ENCODE peak calls at places on chromosomes 7 and 10, in seven cellular contexts. U is WTC11, E is NCI-H2171 treated with DMSO at 0.1 percent for 48 hours, C is right lobe of liver, O is caudate nucleus, L is GM23248, D is ELR. N is an unnamed sample.

GRCh38 chr7:30226593-30227268 is 57.7 kb upstream of the ZNRF2 start:
- DNase-seq in D (peak; percentile 43), O (no peak), C (peak; percentile 66), L (no peak), E (peak; percentile 73), U (peak; percentile 66), N (no peak)

GRCh38 chr10:79025113-79025832 is 43.5 kb upstream of the ZMIZ1 start:
- DNase-seq in L (no peak), O (no peak), U (no peak), C (no peak), E (peak; percentile 72), D (no peak), N (no peak)

GRCh38 chr10:78177013-78177370 is 143.3 kb downstream of the RPS24 start:
- DNase-seq in U (no peak), O (peak; percentile 75), C (no peak), D (no peak), L (no peak), E (no peak), N (no peak)

GRCh38 chr7:74217455-74218342 is 7.9 kb downstream of the LAT2 start:
- DNase-seq in O (no peak), U (no peak), L (peak; percentile 12), D (peak; percentile 45), E (peak; percentile 37), C (no peak), N (no peak)

GRCh38 chr7:153507885-153508284 is 544.3 kb upstream of the DPP6 start:
- DNase-seq in U (no peak), D (no peak), C (no peak), O (no peak), L (no peak), E (no peak), N (no peak)

GRCh38 chr10:2232479-2232878 is 495.2 kb upstream of the ADARB2 start:
- DNase-seq in L (no peak), D (no peak), E (no peak), C (no peak), O (no peak), U (no peak), N (no peak)

GRCh38 chr10:11186330-11186729 is 168.7 kb downstream of the CELF2 start:
- DNase-seq in D (no peak), E (no peak), L (no peak), O (no peak), U (no peak), C (no peak), N (no peak)

GRCh38 chr7:28041508-28042314 is 138.9 kb downstream of the JAZF1 start:
- DNase-seq in D (peak; percentile 98), U (no peak), O (no peak), C (no peak), L (peak; percentile 93), E (no peak), N (peak; percentile 62)

GRCh38 chr7:55052081-55052480 is 33.3 kb downstream of the EGFR start:
- DNase-seq in E (no peak), C (no peak), L (peak; percentile 92), O (no peak), U (no peak), D (peak; percentile 99), N (peak; percentile 43)

GRCh38 chr7:128903621-128904361 is 6.7 kb downstream of the KCP start:
- DNase-seq in E (no peak), C (no peak), O (no peak), D (no peak), L (no peak), U (no peak), N (no peak)

GRCh38 chr7:69656890-69657289 is 58.6 kb downstream of the AUTS2 start:
- DNase-seq in E (no peak), O (no peak), U (no peak), L (peak; percentile 70), C (peak; percentile 40), D (no peak), N (peak; percentile 88)

GRCh38 chr10:21529236-21529910 is 3.9 kb upstream of the SKIDA1 start:
- DNase-seq in E (peak; percentile 37), O (no peak), U (no peak), L (no peak), D (no peak), C (no peak), N (no peak)

GRCh38 chr10:117610321-117610720 is 67.8 kb downstream of the EMX2 start:
- DNase-seq in O (no peak), C (no peak), U (no peak), D (no peak), E (no peak), L (no peak), N (no peak)

GRCh38 chr10:116124777-116125176 is 148.2 kb downstream of the GFRA1 start:
- DNase-seq in O (no peak), C (no peak), D (no peak), U (peak; percentile 18), E (no peak), L (no peak), N (no peak)

GRCh38 chr7:94333810-94334209 is 60.9 kb upstream of the COL1A2 start:
- DNase-seq in L (peak; percentile 26), U (no peak), E (no peak), O (no peak), C (no peak), D (no peak), N (no peak)

GRCh38 chr10:105063796-105064195 is 422.7 kb downstream of the SORCS3 start:
- DNase-seq in D (peak; percentile 4), O (no peak), U (peak; percentile 72), C (no peak), L (peak; percentile 43), E (peak; percentile 19), N (peak; percentile 32)

GRCh38 chr10:112732277-112732891 is 217.7 kb upstream of the TCF7L2 start:
- DNase-seq in O (peak; percentile 2), U (no peak), L (peak; percentile 41), E (peak; percentile 13), D (peak; percentile 57), C (no peak), N (peak; percentile 22)

GRCh38 chr10:91296471-91296870 is 76.0 kb downstream of the PCGF5 start:
- DNase-seq in O (no peak), D (peak; percentile 58), E (peak; percentile 62), U (no peak), C (no peak), L (peak; percentile 40), N (no peak)

GRCh38 chr10:22927661-22928403 is at the start of gene ARMC3:
- DNase-seq in U (peak; percentile 92), L (peak; percentile 76), D (peak; percentile 52), C (peak; percentile 58), E (peak; percentile 34), O (peak; percentile 64), N (peak; percentile 86)

N was measured in AG20443.